ENCODE peak calls at places on chromosomes 7 and 10, in ten cellular contexts. X, C, B, E, J, P, R, F, D and N are unnamed samples.

GRCh38 chr10:127081946-127082345 is 114.4 kb downstream of the INSYN2A start:
- DNase-seq in X (no peak), C (no peak), B (no peak), E (no peak), J (no peak), P (no peak), R (no peak), F (no peak), D (no peak), N (no peak)

GRCh38 chr7:147535619-147536200 is 1054.9 kb upstream of the C7orf33 start:
- DNase-seq in X (no peak), C (peak), B (no peak), E (no peak), J (no peak), P (no peak), R (peak), F (no peak), D (peak), N (no peak)

GRCh38 chr10:123797813-123798212 is 93.8 kb downstream of the CPXM2 start:
- DNase-seq in X (no peak), C (no peak), B (no peak), E (no peak), J (no peak), P (no peak), R (no peak), F (no peak), D (no peak), N (no peak)

GRCh38 chr7:151386301-151387160 is 23.3 kb downstream of the WDR86 start:
- DNase-seq in X (no peak), C (no peak), B (no peak), E (no peak), J (no peak), P (no peak), R (no peak), F (no peak), D (no peak), N (no peak)

GRCh38 chr10:55630491-55631056 is 730.5 kb downstream of the ZWINT start:
- DNase-seq in X (no peak), C (no peak), B (peak), E (no peak), J (no peak), P (no peak), R (no peak), F (peak), D (peak), N (no peak)

GRCh38 chr10:122468923-122469781 is 7.8 kb downstream of the HTRA1 start:
- DNase-seq in X (peak), C (peak), B (no peak), E (no peak), J (no peak), P (no peak), R (peak), F (no peak), D (peak), N (no peak)

GRCh38 chr7:153951207-153951725 is 100.9 kb upstream of the DPP6 start:
- DNase-seq in X (no peak), C (no peak), B (no peak), E (no peak), J (no peak), P (no peak), R (no peak), F (no peak), D (no peak), N (no peak)

GRCh38 chr7:30896041-30896440 is 15.6 kb upstream of the AQP1 start:
- DNase-seq in X (no peak), C (no peak), B (no peak), E (no peak), J (no peak), P (no peak), R (no peak), F (no peak), D (no peak), N (no peak)

GRCh38 chr7:2732388-2732787 is 44.4 kb downstream of the AMZ1 start:
- DNase-seq in X (no peak), C (no peak), B (peak), E (no peak), J (no peak), P (no peak), R (no peak), F (no peak), D (no peak), N (no peak)

GRCh38 chr7:138538518-138538917 is 78.5 kb downstream of the TRIM24 start:
- DNase-seq in X (no peak), C (peak), B (no peak), E (no peak), J (no peak), P (no peak), R (no peak), F (no peak), D (peak), N (no peak)

GRCh38 chr7:123229426-123229825 is 29.7 kb upstream of the SLC13A1 start:
- DNase-seq in X (no peak), C (no peak), B (no peak), E (no peak), J (no peak), P (no peak), R (no peak), F (no peak), D (no peak), N (no peak)

GRCh38 chr10:62831346-62831745 is 15.2 kb upstream of the EGR2 start:
- DNase-seq in X (no peak), C (peak), B (no peak), E (no peak), J (no peak), P (no peak), R (no peak), F (no peak), D (peak), N (no peak)

GRCh38 chr10:14205246-14205645 is 125.5 kb downstream of the FRMD4A start:
- DNase-seq in X (no peak), C (no peak), B (no peak), E (no peak), J (no peak), P (no peak), R (no peak), F (no peak), D (no peak), N (no peak)

GRCh38 chr10:84063440-84063839 is 75.9 kb upstream of the GHITM start:
- DNase-seq in X (no peak), C (no peak), B (no peak), E (no peak), J (no peak), P (no peak), R (no peak), F (no peak), D (no peak), N (no peak)

GRCh38 chr10:6737080-6737641 is 157.1 kb upstream of the PRKCQ start:
- DNase-seq in X (peak), C (no peak), B (no peak), E (no peak), J (no peak), P (no peak), R (peak), F (peak), D (peak), N (no peak)

GRCh38 chr10:117218654-117219053 is 21.4 kb downstream of the KCNK18 start:
- DNase-seq in X (no peak), C (no peak), B (no peak), E (no peak), J (no peak), P (peak), R (no peak), F (no peak), D (no peak), N (no peak)